ENCODE peak calls at places on chromosomes 13 and 19, in seven cellular contexts. S is left lung, H is choroid plexus epithelial cell, I is kidney, R is upper lobe of left lung, N is kidney epithelial cell, W is mammary epithelial cell. B is an unnamed sample.

GRCh38 chr19:10372698-10373097 is 7.7 kb downstream of the TYK2 start:
- DNase-seq in S (no peak), H (no peak), I (no peak), R (no peak), N (no peak), W (no peak), B (no peak)

GRCh38 chr19:2770055-2771013 is 12.7 kb downstream of the SGTA start:
- DNase-seq in S (no peak), H (peak; percentile 45), I (no peak), R (peak; percentile 86), N (no peak), W (no peak), B (no peak)

GRCh38 chr13:99207511-99207910 is 6.9 kb downstream of the UBAC2 start:
- DNase-seq in S (no peak), H (no peak), I (no peak), R (no peak), N (no peak), W (no peak), B (no peak)

GRCh38 chr13:46831588-46832194 is 34.7 kb upstream of the ESD start:
- DNase-seq in S (no peak), H (peak; percentile 75), I (no peak), R (no peak), N (peak; percentile 10), W (peak; percentile 37), B (no peak)

GRCh38 chr19:56612737-56613136 is 17.6 kb downstream of the ZNF71 start:
- DNase-seq in S (no peak), H (no peak), I (no peak), R (no peak), N (no peak), W (no peak), B (no peak)

GRCh38 chr19:36436531-36436930 is 18.1 kb upstream of the ZFP82 start:
- DNase-seq in S (no peak), H (peak; percentile 46), I (no peak), R (no peak), N (no peak), W (peak; percentile 34), B (no peak)

GRCh38 chr19:18737954-18738351 is 53.2 kb downstream of the COMP start:
- DNase-seq in S (no peak), H (no peak), I (no peak), R (no peak), N (peak; percentile 32), W (no peak), B (no peak)

GRCh38 chr19:58562126-58563033 is 4.0 kb upstream of the UBE2M start:
- DNase-seq in S (peak; percentile 83), H (peak; percentile 40), I (peak; percentile 85), R (peak; percentile 90), N (no peak), W (peak; percentile 45), B (no peak)

GRCh38 chr13:114235697-114236096 is 1.0 kb downstream of the CDC16 start:
- DNase-seq in S (no peak), H (peak; percentile 14), I (no peak), R (no peak), N (no peak), W (no peak), B (no peak)

GRCh38 chr19:4403005-4403761 is 743 bp downstream of the CHAF1A start:
- DNase-seq in S (peak; percentile 53), H (no peak), I (no peak), R (no peak), N (no peak), W (no peak), B (no peak)

GRCh38 chr19:19637523-19638251 is 5.8 kb downstream of the GMIP start:
- DNase-seq in S (peak; percentile 85), H (no peak), I (peak; percentile 81), R (peak; percentile 80), N (no peak), W (no peak), B (no peak)

GRCh38 chr13:114119196-114119595 is 13.2 kb downstream of the RASA3 start:
- DNase-seq in S (peak; percentile 45), H (peak; percentile 93), I (peak; percentile 83), R (no peak), N (peak; percentile 74), W (peak; percentile 30), B (no peak)

GRCh38 chr19:12825259-12826131 is 8.9 kb downstream of the RTBDN start:
- DNase-seq in S (no peak), H (no peak), I (no peak), R (peak; percentile 85), N (no peak), W (no peak), B (no peak)

GRCh38 chr13:53238241-53238640 is 209.6 kb downstream of the OLFM4 start:
- DNase-seq in S (no peak), H (no peak), I (no peak), R (no peak), N (no peak), W (no peak), B (no peak)

GRCh38 chr19:19068659-19069509 is 5.1 kb downstream of the SLC25A42 start:
- DNase-seq in S (no peak), H (no peak), I (no peak), R (no peak), N (no peak), W (no peak), B (no peak)

GRCh38 chr19:51094696-51095279 is 12.1 kb upstream of the KLK14 start:
- DNase-seq in S (no peak), H (no peak), I (peak; percentile 43), R (no peak), N (no peak), W (no peak), B (no peak)

GRCh38 chr19:34475026-34475974 is 6.3 kb upstream of the WTIP start:
- DNase-seq in S (no peak), H (peak; percentile 88), I (no peak), R (no peak), N (peak; percentile 32), W (peak; percentile 70), B (peak; percentile 61)

GRCh38 chr13:72561791-72562190 is 165.6 kb downstream of the MZT1 start:
- DNase-seq in S (no peak), H (no peak), I (no peak), R (no peak), N (no peak), W (no peak), B (no peak)

GRCh38 chr13:72570019-72570418 is 157.4 kb downstream of the MZT1 start:
- DNase-seq in S (no peak), H (peak; percentile 5), I (no peak), R (no peak), N (no peak), W (no peak), B (no peak)

GRCh38 chr13:72567566-72567965 is 159.9 kb downstream of the MZT1 start:
- DNase-seq in S (no peak), H (no peak), I (no peak), R (no peak), N (no peak), W (no peak), B (no peak)

GRCh38 chr13:72562686-72563085 is 164.7 kb downstream of the MZT1 start:
- DNase-seq in S (no peak), H (no peak), I (no peak), R (no peak), N (no peak), W (no peak), B (no peak)

DNA sequence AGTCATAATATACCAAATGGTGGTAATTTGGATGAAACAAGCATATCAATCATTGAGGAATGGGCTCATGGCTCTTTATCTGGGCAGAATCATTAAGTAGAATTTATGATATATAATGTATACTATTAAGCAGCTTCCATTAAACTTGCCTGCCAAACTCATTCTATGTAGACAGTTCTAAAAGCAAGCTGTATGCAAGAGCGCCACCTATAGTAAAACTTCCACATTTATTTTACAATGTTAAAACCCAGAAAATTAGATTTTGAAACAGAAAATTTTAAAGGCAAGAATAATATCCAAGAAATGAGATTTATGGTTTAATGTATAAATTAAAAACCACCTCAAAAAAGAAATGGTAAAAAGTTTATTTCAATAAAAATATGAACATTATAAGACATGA is 161.5 kb downstream of the MZT1 start:
- DNase-seq in S (no peak), H (peak; percentile 59), I (no peak), R (no peak), N (no peak), W (no peak), B (no peak)
- TF ChIP-seq CTCF in S (peak; percentile 22), H (peak; percentile 67), I (peak; percentile 52), R (peak; percentile 27), N (peak; percentile 61), W (peak; percentile 79), B (peak; percentile 37)

DNA sequence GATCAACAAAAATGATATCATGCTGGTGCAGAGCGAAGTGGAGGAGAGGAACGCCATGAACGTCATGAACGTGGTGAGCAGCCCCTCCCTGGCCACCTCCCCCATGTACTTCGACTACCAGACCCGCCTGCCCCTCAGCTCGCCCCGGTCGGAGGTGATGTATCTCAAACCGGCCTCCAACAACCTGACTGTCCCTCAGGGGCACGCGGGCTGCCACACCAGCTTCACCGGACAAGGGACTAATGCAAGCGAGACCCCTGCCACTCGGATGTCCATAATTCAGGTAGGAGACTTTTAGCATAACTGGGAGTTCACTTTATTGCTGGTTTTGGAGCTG is 3.3 kb downstream of the PCDH17 start:
- DNase-seq in S (peak; percentile 67), H (no peak), I (peak; percentile 75), R (peak; percentile 72), N (no peak), W (no peak), B (no peak)
- H3K4me3 ChIP-seq in S (peak overlapping the region; percentile 33), H (no peak overlapping the region), I (peak overlapping the region; percentile 43), R (no peak overlapping the region), N (no peak overlapping the region), W (no peak overlapping the region), B (no peak overlapping the region)

GRCh38 chr19:42116308-42117075 is 15.8 kb downstream of the POU2F2 start:
- DNase-seq in S (no peak), H (no peak), I (no peak), R (peak; percentile 81), N (no peak), W (no peak), B (no peak)
- TF ChIP-seq CTCF in S (no peak), H (peak; percentile 22), I (no peak), R (no peak), N (peak; percentile 3), W (no peak), B (no peak)

DNA sequence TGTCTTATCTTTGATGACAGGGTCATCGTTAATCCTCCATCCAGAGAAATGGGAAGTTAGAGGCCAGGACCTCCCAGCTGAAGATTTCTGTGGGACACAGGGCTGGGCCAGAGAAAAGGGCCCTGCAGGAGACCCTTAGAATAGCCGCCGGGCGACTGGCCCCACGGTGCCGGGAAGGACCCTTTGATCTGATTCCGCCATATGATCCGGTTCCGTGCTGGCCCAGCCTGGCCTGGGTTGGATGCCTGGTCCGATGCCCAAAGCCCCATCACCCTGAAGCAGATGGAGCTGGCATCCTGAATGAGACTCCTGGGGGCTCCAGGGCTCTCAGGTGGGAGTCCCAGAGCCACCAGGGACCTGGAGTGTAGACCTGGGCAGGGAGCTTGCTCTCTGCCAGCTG is 6.0 kb upstream of the STK11 start:
- DNase-seq in S (no peak), H (no peak), I (no peak), R (peak; percentile 58), N (no peak), W (no peak), B (no peak)
- H3K4me3 ChIP-seq in S (no peak overlapping the region), H (no peak overlapping the region), I (no peak overlapping the region), R (no peak overlapping the region), N (no peak overlapping the region), W (no peak overlapping the region), B (no peak overlapping the region)